ENCODE peak calls at places on chromosome 20, in eight cellular contexts. F, R, E, S, O, G, L and T are unnamed samples. For H4K20me1, the result is how much of the 10 kb centered on the place peaks cover.

GRCh38 chr20:41218466-41218865 is 81.1 kb downstream of the PLCG1 start:
- DNase-seq in F (no peak), R (no peak), E (no peak), S (no peak), O (no peak), G (no peak), L (no peak), T (peak)

GRCh38 chr20:9978395-9979004 is 56.3 kb upstream of the ANKEF1 start:
- DNase-seq in F (peak), R (peak), E (no peak), S (peak), O (peak), G (peak), L (peak), T (peak)

GRCh38 chr20:41029150-41029872 is 689 bp downstream of the TOP1 start:
- DNase-seq in F (no peak), R (no peak), E (no peak), S (no peak), O (peak), G (no peak), L (no peak), T (peak)

GRCh38 chr20:62977613-62978558 is 25.4 kb downstream of the SLC17A9 start:
- DNase-seq in F (peak), R (peak), E (no peak), S (peak), O (peak), G (peak), L (no peak), T (no peak)

GRCh38 chr20:51750037-51750769 is 18.0 kb downstream of the ATP9A start:
- DNase-seq in F (no peak), R (peak), E (no peak), S (no peak), O (no peak), G (peak), L (peak), T (peak)

GRCh38 chr20:10705801-10706459 is 32.1 kb upstream of the JAG1 start:
- DNase-seq in F (no peak), R (peak), E (no peak), S (no peak), O (no peak), G (peak), L (no peak), T (peak)

GRCh38 chr20:53571555-53572286 is 21.9 kb downstream of the ZNF217 start:
- DNase-seq in F (no peak), R (no peak), E (no peak), S (no peak), O (no peak), G (no peak), L (no peak), T (no peak)

GRCh38 chr20:49914310-49915117 is 815 bp downstream of the SPATA2 start:
- DNase-seq in F (peak), R (peak), E (no peak), S (peak), O (peak), G (no peak), L (no peak), T (peak)

GRCh38 chr20:8812818-8813217 is 256.1 kb upstream of the PLCB4 start:
- DNase-seq in F (no peak), R (no peak), E (peak), S (no peak), O (no peak), G (no peak), L (no peak), T (no peak)

GRCh38 chr20:10388571-10388970 is 45.5 kb downstream of the MKKS start:
- DNase-seq in F (no peak), R (no peak), E (no peak), S (no peak), O (no peak), G (no peak), L (no peak), T (no peak)

GRCh38 chr20:63756648-63756991 is 17.0 kb downstream of the SLC2A4RG start:
- DNase-seq in F (no peak), R (no peak), E (no peak), S (no peak), O (no peak), G (no peak), L (no peak), T (no peak)

GRCh38 chr20:24816431-24816830 is 132.6 kb upstream of the CST7 start:
- DNase-seq in F (no peak), R (no peak), E (no peak), S (no peak), O (no peak), G (no peak), L (no peak), T (no peak)

GRCh38 chr20:5353624-5354496 is 37.1 kb upstream of the PROKR2 start:
- DNase-seq in F (no peak), R (peak), E (no peak), S (no peak), O (no peak), G (peak), L (no peak), T (no peak)

GRCh38 chr20:61850926-61851900 is 214.5 kb downstream of the TAF4 start:
- DNase-seq in F (no peak), R (no peak), E (no peak), S (no peak), O (no peak), G (no peak), L (no peak), T (no peak)

GRCh38 chr20:34791289-34792020 is 34.0 kb downstream of the NCOA6 start:
- DNase-seq in F (no peak), R (peak), E (no peak), S (no peak), O (no peak), G (no peak), L (peak), T (no peak)

GRCh38 chr20:10219993-10220750 is 1.5 kb downstream of the SNAP25 start:
- DNase-seq in F (no peak), R (no peak), E (no peak), S (no peak), O (no peak), G (no peak), L (no peak), T (no peak)

GRCh38 chr20:774016-774679 is 5.8 kb upstream of the SLC52A3 start:
- DNase-seq in F (no peak), R (no peak), E (no peak), S (no peak), O (no peak), G (no peak), L (no peak), T (no peak)

GRCh38 chr20:774680-775057 is 6.4 kb upstream of the SLC52A3 start:
- DNase-seq in F (no peak), R (no peak), E (no peak), S (no peak), O (no peak), G (no peak), L (no peak), T (no peak)

GRCh38 chr20:772806-773205 is 4.5 kb upstream of the SLC52A3 start:
- DNase-seq in F (no peak), R (no peak), E (no peak), S (no peak), O (no peak), G (no peak), L (no peak), T (no peak)

GRCh38 chr20:776165-776564 is 7.9 kb upstream of the SLC52A3 start:
- DNase-seq in F (no peak), R (no peak), E (no peak), S (no peak), O (no peak), G (no peak), L (no peak), T (no peak)

GRCh38 chr20:775679-776135 is 7.4 kb upstream of the SLC52A3 start:
- DNase-seq in F (no peak), R (no peak), E (peak), S (no peak), O (no peak), G (peak), L (no peak), T (peak)
- H3K4me2 ChIP-seq in F (no peak), R (no peak), E (peak), S (no peak), O (no peak), G (peak), L (no peak), T (peak)

GRCh38 chr20:57267158-57267821 is 849 bp upstream of the BMP7 start:
- DNase-seq in F (no peak), R (no peak), E (no peak), S (no peak), O (no peak), G (no peak), L (no peak), T (no peak)

GRCh38 chr20:57264908-57265648 is 1.4 kb downstream of the BMP7 start:
- DNase-seq in F (peak), R (no peak), E (no peak), S (no peak), O (no peak), G (no peak), L (no peak), T (no peak)

GRCh38 chr20:57265649-57266250 is 691 bp downstream of the BMP7 start:
- DNase-seq in F (peak), R (no peak), E (no peak), S (no peak), O (no peak), G (no peak), L (no peak), T (no peak)

GRCh38 chr20:57268399-57269076 is 2.1 kb upstream of the BMP7 start:
- DNase-seq in F (no peak), R (no peak), E (no peak), S (no peak), O (no peak), G (no peak), L (no peak), T (no peak)

DNA sequence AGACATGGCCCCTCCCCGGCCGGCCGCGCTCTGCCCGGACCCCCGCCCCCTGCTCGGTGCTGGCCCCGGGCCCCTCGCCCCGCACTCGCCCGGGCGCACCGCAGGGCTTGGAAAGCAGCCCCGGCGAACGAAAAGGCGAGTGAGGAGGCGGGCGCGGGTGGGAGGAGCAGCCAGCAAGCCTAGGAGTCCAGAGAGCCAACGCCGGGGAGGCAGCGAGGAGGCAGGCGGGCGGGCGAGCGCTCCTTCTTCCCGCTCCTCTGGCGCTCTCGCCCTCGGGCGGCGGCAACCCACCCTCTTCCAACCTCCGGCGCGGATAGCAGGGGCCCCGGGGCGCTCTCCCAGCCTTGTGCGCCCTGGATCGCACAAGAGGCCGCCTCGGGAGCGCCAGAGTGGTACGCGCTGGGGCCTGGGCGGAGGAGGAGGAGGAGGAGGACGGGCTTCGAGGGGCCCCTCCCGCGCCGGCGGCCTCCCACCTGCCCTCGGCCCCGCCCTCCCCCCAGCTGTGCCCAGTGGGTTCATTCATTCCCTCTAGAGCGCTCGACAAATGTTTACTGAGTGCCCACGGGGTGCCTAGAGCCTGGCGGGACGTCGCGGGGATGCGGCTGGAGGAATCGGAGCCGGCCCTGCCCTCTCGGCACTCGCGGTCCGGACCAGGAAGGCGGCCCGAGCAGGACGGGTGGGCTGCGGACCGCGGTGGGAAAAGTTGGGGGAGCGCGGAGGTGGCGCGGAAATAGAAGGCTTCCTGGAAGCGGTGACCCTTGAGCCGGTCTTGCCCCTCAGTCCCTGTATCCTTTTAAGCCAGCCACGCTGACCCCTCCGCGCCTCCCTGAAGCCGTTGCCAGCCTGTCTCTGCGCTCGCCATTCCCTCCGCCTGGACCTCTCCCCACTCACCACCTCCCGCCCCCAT is at the start of gene BMP7:
- DNase-seq in F (peak), R (no peak), E (no peak), S (no peak), O (no peak), G (no peak), L (no peak), T (peak)
- H4K20me1 ChIP-seq in F (under half), R (under half), E (under half), S (under half), O (under half), G (under half), L (under half), T (under half)

GRCh38 chr20:17902531-17903083 is 66.0 kb downstream of the SNX5 start:
- DNase-seq in F (no peak), R (no peak), E (no peak), S (peak), O (no peak), G (no peak), L (no peak), T (no peak)
- H3K4me2 ChIP-seq in F (no peak), R (no peak), E (no peak), S (peak), O (no peak), G (no peak), L (no peak), T (no peak)

DNA sequence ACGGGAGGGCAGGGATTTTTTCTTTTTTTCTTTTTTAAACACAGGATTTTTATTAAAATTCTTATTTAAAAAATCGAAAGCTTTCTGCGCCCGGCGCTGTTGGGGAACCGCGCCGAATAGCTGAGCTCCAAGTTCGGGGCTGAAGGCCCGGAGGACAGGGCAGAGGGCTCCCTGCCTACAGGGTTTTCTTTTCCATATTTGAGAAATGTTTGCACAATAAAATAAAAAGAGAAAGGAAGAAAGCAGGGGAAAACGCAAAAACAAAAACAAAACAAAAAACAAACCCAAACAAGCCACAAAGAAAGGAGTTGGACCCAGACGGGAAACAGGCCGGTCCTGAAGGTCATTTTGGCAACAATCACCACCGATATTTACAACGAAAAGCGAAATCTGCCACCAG is 2.9 kb downstream of the NKX2-2 start:
- DNase-seq in F (no peak), R (no peak), E (no peak), S (no peak), O (no peak), G (no peak), L (no peak), T (no peak)
- H4K20me1 ChIP-seq in F (under half), R (under half), E (under half), S (under half), O (under half), G (under half), L (under half), T (under half)